ENCODE peak calls at places on chromosome 7, in six cellular contexts. Q is kidney tubule cell, W is cortex of kidney, V is KBM-7, Y is LoVo, N is neural crest cell. S is an unnamed sample.

GRCh38 chr7:41121228-41121627 is 581.7 kb downstream of the INHBA start:
- DNase-seq in Q (no peak), W (no peak), V (no peak), Y (no peak), N (no peak), S (no peak)

GRCh38 chr7:155584763-155585531 is 38.6 kb upstream of the CNPY1 start:
- DNase-seq in Q (peak), W (no peak), V (peak), Y (no peak), N (no peak), S (no peak)

GRCh38 chr7:12550956-12551355 is 19.6 kb upstream of the SCIN start:
- DNase-seq in Q (peak), W (no peak), V (no peak), Y (no peak), N (no peak), S (no peak)

GRCh38 chr7:11690395-11690794 is 141.6 kb downstream of the THSD7A start:
- DNase-seq in Q (no peak), W (no peak), V (no peak), Y (no peak), N (no peak), S (no peak)

GRCh38 chr7:22554184-22554583 is 54.2 kb upstream of the STEAP1B start:
- DNase-seq in Q (no peak), W (no peak), V (no peak), Y (no peak), N (no peak), S (no peak)

GRCh38 chr7:50265968-50266694 is 38.4 kb upstream of the IKZF1 start:
- DNase-seq in Q (no peak), W (no peak), V (no peak), Y (no peak), N (no peak), S (no peak)

GRCh38 chr7:39056153-39056552 is 78.4 kb downstream of the POU6F2 start:
- DNase-seq in Q (no peak), W (no peak), V (no peak), Y (no peak), N (no peak), S (no peak)

GRCh38 chr7:71131256-71131752 is 640 bp upstream of the GALNT17 start:
- DNase-seq in Q (no peak), W (no peak), V (peak), Y (no peak), N (peak), S (no peak)

GRCh38 chr7:83105948-83106347 is 56.7 kb downstream of the PCLO start:
- DNase-seq in Q (no peak), W (no peak), V (no peak), Y (no peak), N (no peak), S (no peak)

GRCh38 chr7:28625446-28625845 is 213.1 kb downstream of the CREB5 start:
- DNase-seq in Q (no peak), W (no peak), V (no peak), Y (no peak), N (no peak), S (no peak)

GRCh38 chr7:80135306-80136104 is 874 bp downstream of the GNAI1 start:
- DNase-seq in Q (peak), W (no peak), V (no peak), Y (peak), N (no peak), S (no peak)

GRCh38 chr7:148330124-148330818 is 260.3 kb upstream of the C7orf33 start:
- DNase-seq in Q (no peak), W (no peak), V (no peak), Y (no peak), N (no peak), S (no peak)

GRCh38 chr7:44969701-44970494 is 8.9 kb downstream of the MYO1G start:
- DNase-seq in Q (no peak), W (no peak), V (no peak), Y (no peak), N (no peak), S (no peak)

GRCh38 chr7:6653101-6653995 is 16.2 kb downstream of the ZNF316 start:
- DNase-seq in Q (no peak), W (no peak), V (no peak), Y (no peak), N (no peak), S (no peak)

GRCh38 chr7:141700291-141700847 is 1.6 kb downstream of the DENND11 start:
- DNase-seq in Q (peak), W (no peak), V (no peak), Y (no peak), N (no peak), S (no peak)

GRCh38 chr7:159000859-159001435 is 143.7 kb downstream of the VIPR2 start:
- DNase-seq in Q (no peak), W (no peak), V (no peak), Y (no peak), N (no peak), S (no peak)

GRCh38 chr7:84790873-84791272 is 396.0 kb downstream of the SEMA3D start:
- DNase-seq in Q (no peak), W (no peak), V (no peak), Y (no peak), N (no peak), S (no peak)

GRCh38 chr7:1758417-1758858 is 88.4 kb downstream of the ELFN1 start:
- DNase-seq in Q (peak), W (no peak), V (peak), Y (no peak), N (no peak), S (no peak)

GRCh38 chr7:45384499-45384898 is 189.7 kb upstream of the ADCY1 start:
- DNase-seq in Q (peak), W (no peak), V (no peak), Y (no peak), N (no peak), S (no peak)

GRCh38 chr7:77796960-77797359 is 1.3 kb downstream of the TMEM60 start:
- DNase-seq in Q (peak), W (no peak), V (no peak), Y (no peak), N (no peak), S (no peak)

GRCh38 chr7:2107386-2108085 is 125.2 kb downstream of the MAD1L1 start:
- DNase-seq in Q (no peak), W (no peak), V (no peak), Y (no peak), N (no peak), S (no peak)

GRCh38 chr7:131511774-131512535 is 44.5 kb downstream of the PODXL start:
- DNase-seq in Q (no peak), W (no peak), V (no peak), Y (no peak), N (no peak), S (no peak)

GRCh38 chr7:145036592-145037386 is 200.9 kb upstream of the TPK1 start:
- DNase-seq in Q (peak), W (no peak), V (peak), Y (peak), N (peak), S (no peak)

GRCh38 chr7:70016044-70016770 is 417.9 kb downstream of the AUTS2 start:
- DNase-seq in Q (peak), W (no peak), V (no peak), Y (no peak), N (no peak), S (no peak)

GRCh38 chr7:81626008-81626407 is 143.8 kb downstream of the HGF start:
- DNase-seq in Q (no peak), W (no peak), V (no peak), Y (no peak), N (no peak), S (no peak)

GRCh38 chr7:50446542-50446960 is 3.6 kb downstream of the FIGNL1 start:
- DNase-seq in Q (peak), W (no peak), V (no peak), Y (peak), N (no peak), S (peak)

GRCh38 chr7:142327555-142327954 is 69.7 kb upstream of the PRSS58 start:
- DNase-seq in Q (no peak), W (no peak), V (no peak), Y (no peak), N (no peak), S (no peak)

GRCh38 chr7:75960372-75960771 is 34.0 kb downstream of the TMEM120A start:
- DNase-seq in Q (peak), W (no peak), V (no peak), Y (no peak), N (no peak), S (no peak)

GRCh38 chr7:83930262-83930661 is 264.3 kb downstream of the SEMA3A start:
- DNase-seq in Q (no peak), W (no peak), V (peak), Y (no peak), N (no peak), S (no peak)

GRCh38 chr7:18778594-18778993 is 283.0 kb downstream of the HDAC9 start:
- DNase-seq in Q (no peak), W (no peak), V (no peak), Y (no peak), N (no peak), S (no peak)

GRCh38 chr7:131011976-131012375 is 278.0 kb upstream of the KLF14 start:
- DNase-seq in Q (peak), W (no peak), V (peak), Y (peak), N (no peak), S (no peak)

GRCh38 chr7:39651262-39651661 is 27.9 kb downstream of the RALA start:
- DNase-seq in Q (no peak), W (no peak), V (no peak), Y (no peak), N (no peak), S (no peak)

GRCh38 chr7:45160374-45160773 is 2.8 kb downstream of the RAMP3 start:
- DNase-seq in Q (no peak), W (no peak), V (peak), Y (no peak), N (no peak), S (no peak)

GRCh38 chr7:69782917-69783684 is 184.8 kb downstream of the AUTS2 start:
- DNase-seq in Q (no peak), W (no peak), V (no peak), Y (no peak), N (no peak), S (peak)

GRCh38 chr7:108384721-108385483 is 71.3 kb downstream of the NRCAM start:
- DNase-seq in Q (peak), W (no peak), V (peak), Y (no peak), N (no peak), S (no peak)

GRCh38 chr7:134454277-134454676 is 4.6 kb downstream of the AKR1B1 start:
- DNase-seq in Q (no peak), W (no peak), V (peak), Y (no peak), N (no peak), S (no peak)

GRCh38 chr7:128454808-128455555 is 696 bp upstream of the HILPDA start:
- DNase-seq in Q (no peak), W (no peak), V (no peak), Y (no peak), N (no peak), S (no peak)